ENCODE peak calls at places on chromosomes 5 and 9, in ten cellular contexts. Q is body of pancreas; Y is neuronal stem cell; M is PC-3; N is kidney; X is heart right ventricle; R is left ventricle myocardium inferior; V is aorta; G is CD8-positive, alpha-beta T cell; L is CD8-positive, alpha-beta memory T cell. C is an unnamed sample.

GRCh38 chr5:134989291-134989830 is 21.7 kb downstream of the CATSPER3 start:
- DNase-seq in L (no peak), R (no peak), G (no peak), Q (no peak), N (no peak), V (no peak), M (no peak), Y (no peak), X (no peak), C (no peak)

GRCh38 chr5:103290846-103291245 is 32.3 kb downstream of the MACIR start:
- DNase-seq in Y (no peak), Q (no peak), G (no peak), N (no peak), X (no peak), L (no peak), R (no peak), V (no peak), M (no peak), C (no peak)

GRCh38 chr5:43203373-43203772 is 11.3 kb downstream of the NIM1K start:
- DNase-seq in V (no peak), Q (no peak), N (no peak), Y (no peak), R (no peak), M (peak; percentile 98), L (no peak), G (no peak), X (no peak), C (no peak)

GRCh38 chr5:71533614-71534013 is 53.5 kb upstream of the MCCC2 start:
- DNase-seq in Y (no peak), G (no peak), X (no peak), L (no peak), R (no peak), V (no peak), M (peak; percentile 43), N (no peak), Q (no peak), C (no peak)

GRCh38 chr5:135217669-135218485 is 181.2 kb downstream of the MACROH2A1 start:
- DNase-seq in R (no peak), Y (no peak), M (no peak), Q (no peak), V (no peak), L (no peak), N (peak; percentile 42), X (no peak), G (peak; percentile 7), C (no peak)

GRCh38 chr5:98769256-98770157 is 4.0 kb upstream of the RGMB start:
- DNase-seq in G (no peak), N (peak; percentile 79), L (peak; percentile 50), X (peak; percentile 40), Q (peak; percentile 39), V (no peak), Y (peak; percentile 79), R (peak; percentile 29), M (peak; percentile 45), C (no peak)

GRCh38 chr5:75052461-75053285 is at the start of gene GCNT4:
- DNase-seq in V (peak; percentile 87), L (peak; percentile 65), R (peak; percentile 54), X (peak; percentile 48), Q (peak; percentile 60), Y (peak; percentile 51), N (peak; percentile 85), G (peak; percentile 57), M (peak; percentile 24), C (no peak)

GRCh38 chr5:122704247-122705036 is 70.4 kb upstream of the SNX2 start:
- DNase-seq in Q (no peak), X (no peak), V (no peak), M (peak; percentile 70), L (no peak), G (no peak), Y (no peak), R (no peak), N (no peak), C (no peak)

GRCh38 chr5:133052317-133053175 is 733 bp downstream of the HSPA4 start:
- DNase-seq in R (peak; percentile 66), M (peak; percentile 42), N (peak; percentile 89), Y (no peak), X (peak; percentile 59), G (peak; percentile 49), V (peak; percentile 90), L (peak; percentile 62), Q (peak; percentile 48), C (no peak)

GRCh38 chr9:137031904-137032639 is at the start of gene FUT7:
- DNase-seq in X (no peak), N (no peak), G (peak; percentile 36), M (no peak), Q (no peak), R (no peak), V (no peak), Y (no peak), L (no peak), C (no peak)

DNA sequence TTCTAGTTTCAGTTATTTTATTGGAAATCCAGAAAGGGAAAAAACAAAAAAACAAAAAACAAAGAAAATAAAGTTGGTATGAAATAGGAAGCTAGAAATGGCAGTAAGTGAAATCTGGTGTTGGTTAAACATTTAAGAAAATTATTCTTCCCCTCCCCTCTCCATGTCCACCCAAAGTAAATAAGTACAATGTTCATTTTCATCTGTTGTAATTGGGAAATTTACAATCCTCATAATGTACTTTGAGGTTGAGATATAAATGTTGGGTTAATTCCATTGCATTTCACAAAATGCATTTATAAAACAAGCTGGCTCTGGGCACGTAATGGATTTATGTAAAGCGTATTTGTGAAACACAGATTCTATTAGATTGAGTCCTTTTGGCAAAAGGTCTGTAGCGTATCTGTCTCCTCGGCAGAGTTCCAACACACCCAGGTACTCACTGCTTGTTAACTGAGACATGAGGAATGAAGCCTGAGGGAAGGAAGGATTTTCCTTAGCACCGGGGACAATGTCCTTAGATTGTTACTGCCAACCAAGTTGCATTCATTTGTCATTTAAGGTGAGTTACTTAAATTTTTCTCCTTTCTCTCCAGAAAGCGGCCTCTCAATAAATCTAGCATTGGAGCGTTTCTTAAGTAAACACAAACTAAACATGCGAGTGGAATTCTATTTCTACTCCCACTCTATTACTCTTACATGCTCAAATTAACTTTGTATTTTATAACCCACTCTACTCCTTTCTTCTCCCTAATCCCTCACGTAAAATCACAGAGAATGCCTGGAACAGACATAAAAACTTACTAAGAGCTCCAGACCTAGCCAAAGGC is 912.3 kb upstream of the WWC1 start:
- DNase-seq in M (no peak), Y (no peak), Q (peak; percentile 28), X (no peak), R (no peak), L (no peak), N (no peak), V (no peak), G (no peak), C (no peak)
- H3K4me1 ChIP-seq in M (no peaks in the 10 kb centered on the region), Y (peaks cover 2% of the 10 kb centered on the region), Q (no peaks in the 10 kb centered on the region), X (no peaks in the 10 kb centered on the region), R (no peaks in the 10 kb centered on the region), L (no peaks in the 10 kb centered on the region), N (peaks cover 2% of the 10 kb centered on the region), V (no peaks in the 10 kb centered on the region), G (no peaks in the 10 kb centered on the region), C (no peaks in the 10 kb centered on the region)

GRCh38 chr5:177555228-177555627 is 865 bp upstream of the FAM193B start:
- DNase-seq in G (no peak), Y (no peak), M (no peak), L (no peak), V (no peak), R (no peak), N (no peak), X (no peak), Q (no peak), C (no peak)
- H3K9me3 ChIP-seq in G (no peaks in the 10 kb centered on the region), Y (no peaks in the 10 kb centered on the region), M (no peaks in the 10 kb centered on the region), L (no peaks in the 10 kb centered on the region), V (no peaks in the 10 kb centered on the region), R (no peaks in the 10 kb centered on the region), N (no peaks in the 10 kb centered on the region), X (no peaks in the 10 kb centered on the region), Q (no peaks in the 10 kb centered on the region), C (no peaks in the 10 kb centered on the region)

DNA sequence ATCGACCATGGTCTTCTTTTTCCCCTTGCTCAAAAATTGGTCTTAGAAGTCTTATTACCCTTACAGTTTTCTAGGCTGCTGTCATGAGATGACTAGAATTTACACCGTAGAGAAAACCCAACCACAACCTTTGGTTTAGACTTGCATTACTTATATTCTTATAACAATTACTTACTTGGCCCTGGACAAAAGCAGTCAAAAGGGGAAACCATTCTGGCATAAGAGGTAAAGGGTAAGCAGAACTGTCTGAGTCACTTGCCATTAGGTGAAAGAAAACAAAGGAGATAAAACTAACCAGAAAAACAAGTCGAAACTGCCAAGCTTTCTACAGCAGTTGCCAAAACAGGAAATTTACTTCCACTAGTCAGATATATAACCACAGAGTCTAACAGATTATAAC is 17.9 kb downstream of the TMEM245 start:
- DNase-seq in Y (no peak), Q (peak; percentile 51), X (no peak), L (no peak), R (no peak), V (no peak), N (no peak), G (no peak), M (peak; percentile 90), C (no peak)
- H3K4me1 ChIP-seq in Y (peaks cover 4% of the 10 kb centered on the region), Q (peaks cover 59% of the 10 kb centered on the region), X (peaks cover 60% of the 10 kb centered on the region), L (peaks cover 56% of the 10 kb centered on the region), R (peaks cover 83% of the 10 kb centered on the region), V (peaks cover 6% of the 10 kb centered on the region), N (peaks cover 17% of the 10 kb centered on the region), G (peaks cover 51% of the 10 kb centered on the region), M (peaks cover 48% of the 10 kb centered on the region), C (peaks cover 17% of the 10 kb centered on the region)

GRCh38 chr5:166341708-166342329 is 1949.6 kb upstream of the WWC1 start:
- DNase-seq in G (no peak), X (no peak), V (no peak), Y (no peak), M (no peak), N (no peak), Q (no peak), R (no peak), L (no peak), C (no peak)
- H3K9me3 ChIP-seq in G (no peaks in the 10 kb centered on the region), X (no peaks in the 10 kb centered on the region), V (peaks cover 2% of the 10 kb centered on the region), Y (no peaks in the 10 kb centered on the region), M (peaks cover 6% of the 10 kb centered on the region), N (no peaks in the 10 kb centered on the region), Q (no peaks in the 10 kb centered on the region), R (no peaks in the 10 kb centered on the region), L (no peaks in the 10 kb centered on the region), C (no peaks in the 10 kb centered on the region)

DNA sequence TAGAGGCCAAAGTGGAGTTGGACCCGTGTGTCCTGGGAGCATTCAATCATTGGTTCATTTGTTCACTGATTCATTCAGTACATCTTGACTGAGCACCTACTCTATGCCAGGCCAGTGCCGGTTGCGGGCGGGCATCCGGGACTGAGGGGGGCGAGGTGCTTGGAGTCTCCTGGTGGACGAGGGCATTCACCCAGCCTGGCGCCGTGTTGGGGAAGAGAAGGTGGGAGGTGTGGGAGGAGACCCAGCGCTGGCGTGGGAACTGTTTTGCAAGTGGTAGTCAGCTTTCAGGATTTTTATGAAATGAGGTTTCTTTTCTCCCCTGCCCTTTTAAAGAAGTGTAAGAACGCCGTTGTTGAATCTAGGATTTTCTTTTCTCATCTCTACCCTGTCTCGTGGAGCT is 37.2 kb downstream of the NCS1 start:
- DNase-seq in G (no peak), L (no peak), Q (no peak), V (peak; percentile 90), M (no peak), Y (no peak), N (no peak), X (no peak), R (no peak), C (no peak)
- H3K4me1 ChIP-seq in G (no peaks in the 10 kb centered on the region), L (no peaks in the 10 kb centered on the region), Q (no peaks in the 10 kb centered on the region), V (no peaks in the 10 kb centered on the region), M (no peaks in the 10 kb centered on the region), Y (peaks cover 15% of the 10 kb centered on the region), N (peaks cover 5% of the 10 kb centered on the region), X (no peaks in the 10 kb centered on the region), R (no peaks in the 10 kb centered on the region), C (no peaks in the 10 kb centered on the region)